ENCODE peak calls at places on chromosome 17, in six cellular contexts. E is CD8-positive, alpha-beta memory T cell; A is neuronal stem cell; T is small intestine; C is lung; I is RWPE2. P is an unnamed sample.
A peak's percentile ranks its signal among the peaks of the same experiment; 100 is the strongest.

GRCh38 chr17:42585353-42585752 is 7.8 kb upstream of the PSMC3IP start:
- DNase-seq in E (no peak), A (no peak), T (no peak), C (no peak), I (no peak), P (no peak)

GRCh38 chr17:82046903-82047302 is 4.7 kb downstream of the RFNG start:
- DNase-seq in E (no peak), A (no peak), T (no peak), C (no peak), I (no peak), P (peak; percentile 7)

GRCh38 chr17:79970576-79971068 is 65.0 kb downstream of the TBC1D16 start:
- DNase-seq in E (peak; percentile 24), A (no peak), T (no peak), C (no peak), I (peak; percentile 35), P (no peak)

GRCh38 chr17:3710951-3711383 is 12.7 kb upstream of the HASPIN start:
- DNase-seq in E (peak; percentile 68), A (no peak), T (peak; percentile 70), C (no peak), I (no peak), P (no peak)

GRCh38 chr17:77282524-77283515 is 142.1 kb downstream of the SEC14L1 start:
- DNase-seq in E (no peak), A (no peak), T (peak; percentile 62), C (peak; percentile 60), I (no peak), P (no peak)

GRCh38 chr17:14205992-14206461 is 30.6 kb downstream of the CDRT15 start:
- DNase-seq in E (peak; percentile 37), A (no peak), T (peak; percentile 86), C (peak; percentile 71), I (peak; percentile 86), P (peak; percentile 80)

GRCh38 chr17:46821482-46822387 is 3.2 kb upstream of the WNT3 start:
- DNase-seq in E (no peak), A (no peak), T (no peak), C (no peak), I (no peak), P (no peak)

GRCh38 chr17:66468241-66469087 is 166.1 kb downstream of the PRKCA start:
- DNase-seq in E (no peak), A (no peak), T (no peak), C (no peak), I (no peak), P (no peak)

GRCh38 chr17:49121696-49122292 is 10.8 kb upstream of the B4GALNT2 start:
- DNase-seq in E (no peak), A (no peak), T (no peak), C (no peak), I (no peak), P (no peak)

GRCh38 chr17:78644971-78645370 is 67.8 kb upstream of the DNAH17 start:
- DNase-seq in E (no peak), A (no peak), T (no peak), C (no peak), I (no peak), P (no peak)

GRCh38 chr17:60073063-60073462 is 5.7 kb downstream of the HEATR6 start:
- DNase-seq in E (no peak), A (no peak), T (no peak), C (no peak), I (no peak), P (no peak)

GRCh38 chr17:30958187-30958586 is 12.7 kb upstream of the RNF135 start:
- DNase-seq in E (no peak), A (no peak), T (no peak), C (no peak), I (no peak), P (no peak)

GRCh38 chr17:17693253-17693954 is 12.1 kb downstream of the RAI1 start:
- DNase-seq in E (no peak), A (no peak), T (peak; percentile 40), C (peak; percentile 67), I (peak; percentile 72), P (no peak)

GRCh38 chr17:27824176-27824575 is 23.8 kb upstream of the NOS2 start:
- DNase-seq in E (no peak), A (no peak), T (no peak), C (no peak), I (no peak), P (no peak)

GRCh38 chr17:28599311-28600184 is 723 bp upstream of the SPAG5 start:
- DNase-seq in E (peak; percentile 35), A (no peak), T (peak; percentile 69), C (peak; percentile 55), I (no peak), P (peak; percentile 67)

GRCh38 chr17:80599546-80600305 is 55.1 kb downstream of the RPTOR start:
- DNase-seq in E (no peak), A (no peak), T (peak; percentile 97), C (no peak), I (no peak), P (no peak)

GRCh38 chr17:65751263-65751662 is 189.8 kb upstream of the AXIN2 start:
- DNase-seq in E (no peak), A (no peak), T (no peak), C (no peak), I (no peak), P (no peak)

GRCh38 chr17:76718516-76718915 is 7.8 kb upstream of the MXRA7 start:
- DNase-seq in E (no peak), A (no peak), T (no peak), C (no peak), I (no peak), P (no peak)

GRCh38 chr17:42009170-42009569 is 8.1 kb downstream of the DNAJC7 start:
- DNase-seq in E (no peak), A (no peak), T (no peak), C (no peak), I (no peak), P (no peak)

GRCh38 chr17:28344011-28344410 is 8.4 kb downstream of the TNFAIP1 start:
- DNase-seq in E (no peak), A (no peak), T (no peak), C (no peak), I (no peak), P (no peak)

GRCh38 chr17:20925091-20925490 is 117.7 kb downstream of the USP22 start:
- DNase-seq in E (no peak), A (no peak), T (no peak), C (no peak), I (no peak), P (no peak)

GRCh38 chr17:50198026-50198669 is 3.3 kb downstream of the COL1A1 start:
- DNase-seq in E (no peak), A (no peak), T (peak; percentile 81), C (peak; percentile 57), I (no peak), P (peak; percentile 58)

GRCh38 chr17:63647936-63648335 is 25.7 kb downstream of the MAP3K3 start:
- DNase-seq in E (no peak), A (no peak), T (no peak), C (no peak), I (no peak), P (no peak)

GRCh38 chr17:10149573-10150399 is 48.6 kb downstream of the GAS7 start:
- DNase-seq in E (no peak), A (no peak), T (no peak), C (no peak), I (no peak), P (no peak)

GRCh38 chr17:50559674-50560184 is 786 bp upstream of the CACNA1G start:
- DNase-seq in E (peak; percentile 32), A (no peak), T (peak; percentile 52), C (no peak), I (no peak), P (peak; percentile 53)

GRCh38 chr17:49861150-49861884 is 13.4 kb upstream of the TAC4 start:
- DNase-seq in E (peak; percentile 42), A (peak; percentile 64), T (peak; percentile 47), C (peak; percentile 43), I (no peak), P (no peak)

GRCh38 chr17:69170377-69170776 is 28.7 kb upstream of the ABCA6 start:
- DNase-seq in E (no peak), A (no peak), T (no peak), C (no peak), I (no peak), P (no peak)

GRCh38 chr17:924711-925480 is 54.7 kb downstream of the NXN start:
- DNase-seq in E (no peak), A (no peak), T (no peak), C (peak; percentile 63), I (peak; percentile 90), P (no peak)

DNA sequence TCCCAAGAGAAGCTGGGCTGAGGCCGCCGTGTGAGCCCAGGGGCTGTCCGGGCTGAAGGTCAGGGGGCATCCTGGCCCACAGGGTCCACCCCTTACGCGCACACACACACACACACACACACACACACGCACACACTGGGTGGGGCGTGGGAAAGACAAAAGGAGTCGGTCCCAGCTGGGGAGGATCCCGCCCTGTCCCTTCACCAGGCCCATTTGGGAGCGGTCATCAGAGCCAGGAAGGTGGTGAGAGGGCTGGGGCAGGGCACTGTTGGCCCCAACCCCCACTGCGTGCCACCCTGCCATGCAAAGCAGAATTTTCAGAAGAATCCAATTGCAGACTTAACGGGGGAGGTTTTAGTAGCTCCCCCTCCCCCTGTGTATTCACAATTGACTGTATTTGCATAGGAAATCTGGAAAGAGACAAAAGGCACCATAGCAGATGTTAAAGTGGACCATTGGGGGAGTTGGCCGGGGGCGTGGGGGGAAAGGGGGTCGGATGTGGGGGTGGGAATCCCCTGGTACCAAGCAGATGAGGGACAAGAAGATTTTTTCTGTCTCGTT is 11.3 kb upstream of the CD300A start:
- DNase-seq in E (no peak), A (no peak), T (no peak), C (no peak), I (no peak), P (peak; percentile 36)
- H3K4me1 ChIP-seq in E (peaks cover 26% of the 10 kb centered on the region), A (peaks cover 22% of the 10 kb centered on the region), T (peaks cover 9% of the 10 kb centered on the region), C (peaks cover 26% of the 10 kb centered on the region), I (no peaks in the 10 kb centered on the region), P (peaks cover 33% of the 10 kb centered on the region)

GRCh38 chr17:33137411-33137810 is 145.8 kb downstream of the SPACA3 start:
- DNase-seq in E (no peak), A (no peak), T (no peak), C (no peak), I (no peak), P (no peak)
- H3K27me3 ChIP-seq in E (no peaks in the 10 kb centered on the region), A (no peaks in the 10 kb centered on the region), T (no peaks in the 10 kb centered on the region), C (peaks cover 9% of the 10 kb centered on the region), I (no peaks in the 10 kb centered on the region), P (no peaks in the 10 kb centered on the region)

DNA sequence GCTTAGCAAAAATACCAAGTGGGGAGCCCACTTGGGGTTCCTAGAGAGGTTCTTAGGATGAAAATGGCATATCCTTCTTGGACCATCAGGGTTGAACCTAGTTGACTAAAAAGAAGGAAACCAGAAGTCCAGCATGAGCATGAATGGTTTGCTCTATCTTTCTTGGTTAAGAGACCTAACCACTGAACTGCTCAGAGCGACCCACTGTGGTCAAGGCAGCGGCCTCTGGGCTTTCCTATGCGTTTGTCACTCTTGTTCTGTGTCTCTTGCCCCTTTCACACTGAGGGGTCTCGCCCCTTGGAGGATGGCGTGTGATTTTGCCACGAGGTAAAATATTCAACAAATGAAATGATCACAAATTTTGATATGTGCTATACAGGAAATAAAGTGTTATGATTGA is 526 bp upstream of the BORCS6 start:
- DNase-seq in E (no peak), A (no peak), T (no peak), C (no peak), I (no peak), P (no peak)
- H3K4me3 ChIP-seq in E (peak overlapping the region; percentile 18), A (no peak overlapping the region), T (no peak overlapping the region), C (no peak overlapping the region), I (peak overlapping the region; percentile 55), P (no peak overlapping the region)

GRCh38 chr17:74282587-74283370 is 8.7 kb downstream of the DNAI2 start:
- DNase-seq in E (peak; percentile 45), A (no peak), T (no peak), C (no peak), I (no peak), P (no peak)
- H3K4me1 ChIP-seq in E (peaks cover 59% of the 10 kb centered on the region), A (peaks cover 4% of the 10 kb centered on the region), T (peaks cover 3% of the 10 kb centered on the region), C (no peaks in the 10 kb centered on the region), I (peaks cover 2% of the 10 kb centered on the region), P (peaks cover 8% of the 10 kb centered on the region)